ENCODE peak calls at places on chromosomes 7 and 10, in seven cellular contexts. Z is non-pigmented ciliary epithelial cell; N is prostate gland; K is mesothelial cell of epicardium; A is posterior vena cava; P is activated T-helper 9 cell treated with anti-CD3 and anti-CD28 coated beads, Interleukin-2, amount 50 U/mL, for 16 hours; C is putamen. J is an unnamed sample.

GRCh38 chr10:102243304-102243703 is 2.0 kb upstream of the PITX3 start:
- DNase-seq in Z (no peak), N (no peak), K (no peak), A (no peak), P (no peak), C (no peak), J (no peak)

GRCh38 chr7:4631664-4632171 is 50.4 kb upstream of the FOXK1 start:
- DNase-seq in Z (no peak), N (peak), K (peak), A (peak), P (no peak), C (peak), J (peak)

GRCh38 chr7:139523988-139524815 is 717 bp downstream of the CLEC2L start:
- DNase-seq in Z (no peak), N (no peak), K (no peak), A (peak), P (no peak), C (no peak), J (no peak)

GRCh38 chr7:82865856-82866255 is 296.8 kb downstream of the PCLO start:
- DNase-seq in Z (no peak), N (no peak), K (no peak), A (no peak), P (no peak), C (no peak), J (no peak)

GRCh38 chr10:113386005-113386404 is 166.8 kb upstream of the HABP2 start:
- DNase-seq in Z (no peak), N (no peak), K (no peak), A (peak), P (no peak), C (no peak), J (no peak)

GRCh38 chr7:121019018-121019417 is 30.5 kb downstream of the CPED1 start:
- DNase-seq in Z (peak), N (no peak), K (no peak), A (no peak), P (no peak), C (no peak), J (no peak)

GRCh38 chr7:106111671-106112117 is 418 bp downstream of the SYPL1 start:
- DNase-seq in Z (no peak), N (no peak), K (peak), A (peak), P (peak), C (no peak), J (peak)

GRCh38 chr7:42192851-42193456 is 44.1 kb downstream of the GLI3 start:
- DNase-seq in Z (no peak), N (no peak), K (no peak), A (no peak), P (no peak), C (no peak), J (no peak)

GRCh38 chr7:43278088-43278644 is 165.7 kb downstream of the HECW1 start:
- DNase-seq in Z (no peak), N (no peak), K (no peak), A (no peak), P (no peak), C (no peak), J (no peak)

GRCh38 chr10:106082865-106083264 is 1081.6 kb downstream of the SORCS1 start:
- DNase-seq in Z (no peak), N (no peak), K (no peak), A (no peak), P (no peak), C (peak), J (no peak)

GRCh38 chr10:118110750-118111149 is 64.0 kb upstream of the RAB11FIP2 start:
- DNase-seq in Z (no peak), N (no peak), K (no peak), A (no peak), P (no peak), C (no peak), J (no peak)

GRCh38 chr10:78700413-78700812 is 368.4 kb upstream of the ZMIZ1 start:
- DNase-seq in Z (no peak), N (no peak), K (peak), A (no peak), P (no peak), C (no peak), J (peak)

GRCh38 chr7:151599401-151600227 is 79.9 kb upstream of the RHEB start:
- DNase-seq in Z (peak), N (no peak), K (no peak), A (no peak), P (no peak), C (no peak), J (no peak)

GRCh38 chr10:22436526-22436892 is 91.2 kb downstream of the SPAG6 start:
- DNase-seq in Z (no peak), N (no peak), K (no peak), A (no peak), P (peak), C (no peak), J (peak)

GRCh38 chr10:118047363-118047719 is 600 bp upstream of the RAB11FIP2 start:
- DNase-seq in Z (no peak), N (no peak), K (no peak), A (peak), P (no peak), C (no peak), J (no peak)

GRCh38 chr7:90605055-90605454 is 8.9 kb downstream of the CDK14 start:
- DNase-seq in Z (no peak), N (no peak), K (no peak), A (no peak), P (no peak), C (no peak), J (no peak)

GRCh38 chr7:46478046-46478445 is 557.0 kb upstream of the IGFBP3 start:
- DNase-seq in Z (no peak), N (no peak), K (no peak), A (no peak), P (no peak), C (no peak), J (no peak)

GRCh38 chr7:42347616-42348015 is 110.6 kb upstream of the GLI3 start:
- DNase-seq in Z (no peak), N (no peak), K (no peak), A (no peak), P (no peak), C (no peak), J (no peak)

GRCh38 chr10:123038782-123039631 is 30.2 kb downstream of the ACADSB start:
- DNase-seq in Z (no peak), N (no peak), K (no peak), A (no peak), P (no peak), C (no peak), J (no peak)